ENCODE peak calls at places on chromosomes 1 and 21, in eight cellular contexts. One of them, this sample, is unnamed.
A peak's percentile ranks its signal among the peaks of the same experiment; 100 is the strongest.

GRCh38 chr1:88661188-88661587 is 22.9 kb upstream of the PKN2 start:
- ATAC-seq in heart right ventricle: no peak
- ATAC-seq in A549: no peak
- ATAC-seq in psoas muscle: no peak
- ATAC-seq in HepG2: no peak
- ATAC-seq in GM12878: peak; percentile 12
- ATAC-seq in aorta: no peak
- ATAC-seq in CD8-positive, alpha-beta T cell: no peak
- ATAC-seq in this sample: no peak

GRCh38 chr1:45769261-45769932 is 18.9 kb upstream of the IPP start:
- ATAC-seq in heart right ventricle: no peak
- ATAC-seq in A549: no peak
- ATAC-seq in psoas muscle: peak; percentile 97
- ATAC-seq in HepG2: peak; percentile 53
- ATAC-seq in GM12878: peak; percentile 20
- ATAC-seq in aorta: no peak
- ATAC-seq in CD8-positive, alpha-beta T cell: no peak
- ATAC-seq in this sample: no peak

GRCh38 chr1:193216920-193217319 is 30.5 kb upstream of the B3GALT2 start:
- ATAC-seq in heart right ventricle: peak; percentile 94
- ATAC-seq in A549: no peak
- ATAC-seq in psoas muscle: no peak
- ATAC-seq in HepG2: no peak
- ATAC-seq in GM12878: peak; percentile 95
- ATAC-seq in aorta: no peak
- ATAC-seq in CD8-positive, alpha-beta T cell: no peak
- ATAC-seq in this sample: no peak

GRCh38 chr1:166258017-166258416 is 91.2 kb upstream of the FAM78B start:
- ATAC-seq in heart right ventricle: no peak
- ATAC-seq in A549: no peak
- ATAC-seq in psoas muscle: no peak
- ATAC-seq in HepG2: peak; percentile 86
- ATAC-seq in GM12878: peak; percentile 88
- ATAC-seq in aorta: no peak
- ATAC-seq in CD8-positive, alpha-beta T cell: no peak
- ATAC-seq in this sample: no peak

GRCh38 chr1:239112536-239112935 is 273.8 kb upstream of the CHRM3 start:
- ATAC-seq in heart right ventricle: no peak
- ATAC-seq in A549: no peak
- ATAC-seq in psoas muscle: no peak
- ATAC-seq in HepG2: no peak
- ATAC-seq in GM12878: no peak
- ATAC-seq in aorta: no peak
- ATAC-seq in CD8-positive, alpha-beta T cell: no peak
- ATAC-seq in this sample: no peak

GRCh38 chr1:110928904-110929303 is 34.8 kb downstream of the LRIF1 start:
- ATAC-seq in heart right ventricle: no peak
- ATAC-seq in A549: no peak
- ATAC-seq in psoas muscle: no peak
- ATAC-seq in HepG2: no peak
- ATAC-seq in GM12878: no peak
- ATAC-seq in aorta: no peak
- ATAC-seq in CD8-positive, alpha-beta T cell: no peak
- ATAC-seq in this sample: no peak

GRCh38 chr1:209349372-209350324 is 233.9 kb upstream of the CAMK1G start:
- ATAC-seq in heart right ventricle: no peak
- ATAC-seq in A549: no peak
- ATAC-seq in psoas muscle: no peak
- ATAC-seq in HepG2: no peak
- ATAC-seq in GM12878: peak; percentile 47
- ATAC-seq in aorta: no peak
- ATAC-seq in CD8-positive, alpha-beta T cell: no peak
- ATAC-seq in this sample: no peak

GRCh38 chr21:36684957-36685714 is 13.8 kb upstream of the SIM2 start:
- ATAC-seq in heart right ventricle: peak; percentile 92
- ATAC-seq in A549: no peak
- ATAC-seq in psoas muscle: peak; percentile 40
- ATAC-seq in HepG2: no peak
- ATAC-seq in GM12878: no peak
- ATAC-seq in aorta: no peak
- ATAC-seq in CD8-positive, alpha-beta T cell: no peak
- ATAC-seq in this sample: no peak

GRCh38 chr1:19442150-19443096 is 42.9 kb downstream of the CAPZB start:
- ATAC-seq in heart right ventricle: no peak
- ATAC-seq in A549: no peak
- ATAC-seq in psoas muscle: no peak
- ATAC-seq in HepG2: no peak
- ATAC-seq in GM12878: no peak
- ATAC-seq in aorta: no peak
- ATAC-seq in CD8-positive, alpha-beta T cell: no peak
- ATAC-seq in this sample: peak; percentile 78
- H3K4me1 ChIP-seq in heart right ventricle: peaks cover 80% of the 10 kb centered on the region
- H3K4me1 ChIP-seq in A549: peaks cover 79% of the 10 kb centered on the region
- H3K4me1 ChIP-seq in psoas muscle: peaks cover 80% of the 10 kb centered on the region
- H3K4me1 ChIP-seq in HepG2: peaks cover 93% of the 10 kb centered on the region
- H3K4me1 ChIP-seq in GM12878: peaks cover 18% of the 10 kb centered on the region
- H3K4me1 ChIP-seq in aorta: peaks cover 12% of the 10 kb centered on the region
- H3K4me1 ChIP-seq in CD8-positive, alpha-beta T cell: peaks cover 78% of the 10 kb centered on the region
- H3K4me1 ChIP-seq in this sample: peaks cover 40% of the 10 kb centered on the region

GRCh38 chr1:25431495-25432363 is 1.0 kb downstream of the MACO1 start:
- ATAC-seq in heart right ventricle: no peak
- ATAC-seq in A549: no peak
- ATAC-seq in psoas muscle: no peak
- ATAC-seq in HepG2: no peak
- ATAC-seq in GM12878: no peak
- ATAC-seq in aorta: no peak
- ATAC-seq in CD8-positive, alpha-beta T cell: no peak
- ATAC-seq in this sample: no peak
- H3K4me1 ChIP-seq in heart right ventricle: peaks cover 54% of the 10 kb centered on the region
- H3K4me1 ChIP-seq in A549: peaks cover 47% of the 10 kb centered on the region
- H3K4me1 ChIP-seq in psoas muscle: peaks cover 46% of the 10 kb centered on the region
- H3K4me1 ChIP-seq in HepG2: peaks cover 56% of the 10 kb centered on the region
- H3K4me1 ChIP-seq in GM12878: peaks cover 12% of the 10 kb centered on the region
- H3K4me1 ChIP-seq in aorta: peaks cover 5% of the 10 kb centered on the region
- H3K4me1 ChIP-seq in CD8-positive, alpha-beta T cell: peaks cover 53% of the 10 kb centered on the region
- H3K4me1 ChIP-seq in this sample: peaks cover 24% of the 10 kb centered on the region

DNA sequence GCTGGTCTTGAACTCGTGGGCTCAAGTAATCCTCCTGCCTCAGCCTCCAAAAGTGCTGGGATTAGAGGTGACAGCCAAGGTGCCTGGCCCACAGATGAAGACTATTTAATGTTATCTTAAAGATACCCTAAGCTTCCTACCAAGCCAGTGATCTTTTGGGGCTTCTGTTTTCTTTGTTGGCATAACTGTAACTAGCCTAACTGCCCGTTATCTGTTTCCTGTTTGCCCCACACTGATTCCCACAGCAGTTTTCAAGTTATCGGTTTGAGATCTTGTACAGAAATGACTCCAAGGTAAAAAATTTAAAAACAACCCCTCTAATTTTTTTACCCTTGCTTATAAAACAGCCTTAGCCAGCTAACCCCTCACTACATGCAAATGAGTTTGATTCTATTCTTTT is 12.4 kb downstream of the SELL start:
- ATAC-seq in heart right ventricle: no peak
- ATAC-seq in A549: no peak
- ATAC-seq in psoas muscle: no peak
- ATAC-seq in HepG2: no peak
- ATAC-seq in GM12878: peak; percentile 28
- ATAC-seq in aorta: no peak
- ATAC-seq in CD8-positive, alpha-beta T cell: no peak
- ATAC-seq in this sample: no peak
- H3K4me1 ChIP-seq in heart right ventricle: no peaks in the 10 kb centered on the region
- H3K4me1 ChIP-seq in A549: no peaks in the 10 kb centered on the region
- H3K4me1 ChIP-seq in psoas muscle: no peaks in the 10 kb centered on the region
- H3K4me1 ChIP-seq in HepG2: no peaks in the 10 kb centered on the region
- H3K4me1 ChIP-seq in GM12878: peaks cover 46% of the 10 kb centered on the region
- H3K4me1 ChIP-seq in aorta: no peaks in the 10 kb centered on the region
- H3K4me1 ChIP-seq in CD8-positive, alpha-beta T cell: peaks cover 99% of the 10 kb centered on the region
- H3K4me1 ChIP-seq in this sample: no peaks in the 10 kb centered on the region

DNA sequence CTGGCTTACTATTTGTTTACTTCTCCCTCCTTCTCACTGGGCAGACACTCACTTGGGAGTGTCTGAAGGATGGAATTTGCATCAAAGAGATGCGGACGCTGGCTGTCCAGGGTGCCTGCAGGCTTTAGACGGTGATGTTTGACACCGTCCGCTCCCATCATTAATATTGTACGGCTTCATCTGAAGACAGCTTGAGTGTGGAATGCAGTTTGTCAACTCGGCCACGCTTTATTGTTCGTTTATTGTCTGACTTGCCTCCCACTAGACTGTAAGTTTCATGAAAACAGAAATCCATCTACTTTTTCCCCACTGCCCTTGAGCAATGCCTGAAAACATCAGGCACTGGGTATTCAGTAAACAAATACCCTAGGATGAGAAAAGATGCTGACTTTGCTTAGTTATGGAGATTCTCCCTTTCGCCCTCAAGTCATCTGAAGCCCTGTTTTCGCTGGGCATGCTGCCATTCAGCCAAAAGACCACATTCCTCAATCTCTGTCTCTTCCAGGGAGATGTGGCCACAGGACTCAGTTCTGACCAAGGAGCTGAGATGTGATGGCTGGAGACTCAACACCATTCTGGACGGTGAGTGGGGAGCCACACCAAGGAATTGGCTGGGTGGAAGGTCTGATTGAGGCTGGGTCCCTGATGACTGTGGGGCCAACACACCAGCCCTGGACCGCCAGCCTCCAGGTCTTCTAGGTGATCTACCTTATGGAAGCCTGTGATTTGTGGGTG is 87.6 kb downstream of the BCAR3 start:
- ATAC-seq in heart right ventricle: no peak
- ATAC-seq in A549: no peak
- ATAC-seq in psoas muscle: no peak
- ATAC-seq in HepG2: no peak
- ATAC-seq in GM12878: no peak
- ATAC-seq in aorta: no peak
- ATAC-seq in CD8-positive, alpha-beta T cell: no peak
- ATAC-seq in this sample: no peak
- H3K4me1 ChIP-seq in heart right ventricle: peaks cover 64% of the 10 kb centered on the region
- H3K4me1 ChIP-seq in A549: peaks cover 87% of the 10 kb centered on the region
- H3K4me1 ChIP-seq in psoas muscle: peaks cover 78% of the 10 kb centered on the region
- H3K4me1 ChIP-seq in HepG2: peaks cover 72% of the 10 kb centered on the region
- H3K4me1 ChIP-seq in GM12878: peaks cover 4% of the 10 kb centered on the region
- H3K4me1 ChIP-seq in aorta: no peaks in the 10 kb centered on the region
- H3K4me1 ChIP-seq in CD8-positive, alpha-beta T cell: peaks cover 20% of the 10 kb centered on the region
- H3K4me1 ChIP-seq in this sample: peaks cover 80% of the 10 kb centered on the region

GRCh38 chr21:35044770-35045538 is 4.1 kb downstream of the RUNX1 start:
- ATAC-seq in heart right ventricle: no peak
- ATAC-seq in A549: no peak
- ATAC-seq in psoas muscle: no peak
- ATAC-seq in HepG2: no peak
- ATAC-seq in GM12878: no peak
- ATAC-seq in aorta: no peak
- ATAC-seq in CD8-positive, alpha-beta T cell: no peak
- ATAC-seq in this sample: no peak
- H3K4me1 ChIP-seq in heart right ventricle: no peaks in the 10 kb centered on the region
- H3K4me1 ChIP-seq in A549: peaks cover 22% of the 10 kb centered on the region
- H3K4me1 ChIP-seq in psoas muscle: peaks cover 18% of the 10 kb centered on the region
- H3K4me1 ChIP-seq in HepG2: peaks cover 46% of the 10 kb centered on the region
- H3K4me1 ChIP-seq in GM12878: peaks cover 85% of the 10 kb centered on the region
- H3K4me1 ChIP-seq in aorta: peaks cover 2% of the 10 kb centered on the region
- H3K4me1 ChIP-seq in CD8-positive, alpha-beta T cell: peaks cover 68% of the 10 kb centered on the region
- H3K4me1 ChIP-seq in this sample: no peaks in the 10 kb centered on the region